ENCODE peak calls at places on chromosomes 11 and 22, in five cellular contexts. One of them, this sample, is unnamed.

GRCh38 chr11:12642040-12642439 is 32.2 kb upstream of the TEAD1 start:
- DNase-seq in fibroblast of lung: peak
- DNase-seq in AG09309: no peak
- DNase-seq in upper lobe of right lung: no peak
- DNase-seq in thoracic aorta: no peak
- DNase-seq in this sample: peak

GRCh38 chr11:123519055-123519796 is 89.2 kb downstream of the GRAMD1B start:
- DNase-seq in fibroblast of lung: no peak
- DNase-seq in AG09309: no peak
- DNase-seq in upper lobe of right lung: no peak
- DNase-seq in thoracic aorta: no peak
- DNase-seq in this sample: peak

GRCh38 chr11:1836011-1836945 is 1.5 kb downstream of the SYT8 start:
- DNase-seq in fibroblast of lung: no peak
- DNase-seq in AG09309: no peak
- DNase-seq in upper lobe of right lung: no peak
- DNase-seq in thoracic aorta: no peak
- DNase-seq in this sample: no peak

GRCh38 chr11:60899021-60899936 is 7.1 kb downstream of the PRPF19 start:
- DNase-seq in fibroblast of lung: peak
- DNase-seq in AG09309: no peak
- DNase-seq in upper lobe of right lung: no peak
- DNase-seq in thoracic aorta: no peak
- DNase-seq in this sample: peak

GRCh38 chr11:45412033-45412432 is 125.9 kb upstream of the SYT13 start:
- DNase-seq in fibroblast of lung: no peak
- DNase-seq in AG09309: no peak
- DNase-seq in upper lobe of right lung: peak
- DNase-seq in thoracic aorta: no peak
- DNase-seq in this sample: peak

GRCh38 chr11:5620606-5621521 is 3.9 kb upstream of the TRIM34 start:
- DNase-seq in fibroblast of lung: peak
- DNase-seq in AG09309: peak
- DNase-seq in upper lobe of right lung: no peak
- DNase-seq in thoracic aorta: no peak
- DNase-seq in this sample: peak

GRCh38 chr11:132099692-132100091 is 729.3 kb downstream of the NTM start:
- DNase-seq in fibroblast of lung: no peak
- DNase-seq in AG09309: no peak
- DNase-seq in upper lobe of right lung: no peak
- DNase-seq in thoracic aorta: no peak
- DNase-seq in this sample: no peak

GRCh38 chr11:128552783-128553661 is 34.3 kb downstream of the ETS1 start:
- DNase-seq in fibroblast of lung: peak
- DNase-seq in AG09309: no peak
- DNase-seq in upper lobe of right lung: no peak
- DNase-seq in thoracic aorta: no peak
- DNase-seq in this sample: peak

GRCh38 chr11:6654281-6655019 is 1.2 kb downstream of the DCHS1 start:
- DNase-seq in fibroblast of lung: no peak
- DNase-seq in AG09309: no peak
- DNase-seq in upper lobe of right lung: no peak
- DNase-seq in thoracic aorta: no peak
- DNase-seq in this sample: no peak

GRCh38 chr11:60934091-60934789 is 10.0 kb downstream of the TMEM132A start:
- DNase-seq in fibroblast of lung: no peak
- DNase-seq in AG09309: no peak
- DNase-seq in upper lobe of right lung: no peak
- DNase-seq in thoracic aorta: no peak
- DNase-seq in this sample: no peak

GRCh38 chr11:29318134-29318845 is 698.5 kb downstream of the KCNA4 start:
- DNase-seq in fibroblast of lung: no peak
- DNase-seq in AG09309: no peak
- DNase-seq in upper lobe of right lung: no peak
- DNase-seq in thoracic aorta: no peak
- DNase-seq in this sample: no peak

GRCh38 chr11:2194877-2195755 is 23.5 kb upstream of the TH start:
- DNase-seq in fibroblast of lung: peak
- DNase-seq in AG09309: no peak
- DNase-seq in upper lobe of right lung: no peak
- DNase-seq in thoracic aorta: no peak
- DNase-seq in this sample: peak

GRCh38 chr11:70034740-70035365 is 43.3 kb upstream of the ANO1 start:
- DNase-seq in fibroblast of lung: no peak
- DNase-seq in AG09309: no peak
- DNase-seq in upper lobe of right lung: no peak
- DNase-seq in thoracic aorta: no peak
- DNase-seq in this sample: no peak

GRCh38 chr11:60345489-60345888 is 18.4 kb downstream of the MS4A6E start:
- DNase-seq in fibroblast of lung: no peak
- DNase-seq in AG09309: no peak
- DNase-seq in upper lobe of right lung: no peak
- DNase-seq in thoracic aorta: no peak
- DNase-seq in this sample: no peak

GRCh38 chr22:49906071-49906798 is 12.0 kb downstream of the ALG12 start:
- DNase-seq in fibroblast of lung: no peak
- DNase-seq in AG09309: no peak
- DNase-seq in upper lobe of right lung: peak
- DNase-seq in thoracic aorta: no peak
- DNase-seq in this sample: no peak

GRCh38 chr11:7239877-7240276 is 11.8 kb upstream of the SYT9 start:
- DNase-seq in fibroblast of lung: no peak
- DNase-seq in AG09309: no peak
- DNase-seq in upper lobe of right lung: no peak
- DNase-seq in thoracic aorta: no peak
- DNase-seq in this sample: no peak

GRCh38 chr11:41245704-41246398 is 213.6 kb downstream of the LRRC4C start:
- DNase-seq in fibroblast of lung: no peak
- DNase-seq in AG09309: no peak
- DNase-seq in upper lobe of right lung: peak
- DNase-seq in thoracic aorta: no peak
- DNase-seq in this sample: no peak

GRCh38 chr11:33536178-33536577 is 164.4 kb downstream of the C11orf91 start:
- DNase-seq in fibroblast of lung: no peak
- DNase-seq in AG09309: no peak
- DNase-seq in upper lobe of right lung: no peak
- DNase-seq in thoracic aorta: no peak
- DNase-seq in this sample: no peak

GRCh38 chr11:104151404-104152204 is 12.3 kb downstream of the PDGFD start:
- DNase-seq in fibroblast of lung: peak
- DNase-seq in AG09309: no peak
- DNase-seq in upper lobe of right lung: no peak
- DNase-seq in thoracic aorta: no peak
- DNase-seq in this sample: peak

GRCh38 chr22:50722716-50723428 is 15.1 kb upstream of the ACR start:
- DNase-seq in fibroblast of lung: no peak
- DNase-seq in AG09309: no peak
- DNase-seq in upper lobe of right lung: no peak
- DNase-seq in thoracic aorta: no peak
- DNase-seq in this sample: no peak

GRCh38 chr11:82675838-82676237 is 57.8 kb downstream of the FAM181B start:
- DNase-seq in fibroblast of lung: no peak
- DNase-seq in AG09309: no peak
- DNase-seq in upper lobe of right lung: no peak
- DNase-seq in thoracic aorta: no peak
- DNase-seq in this sample: no peak

GRCh38 chr11:71086687-71087258 is 165.6 kb downstream of the SHANK2 start:
- DNase-seq in fibroblast of lung: peak
- DNase-seq in AG09309: no peak
- DNase-seq in upper lobe of right lung: no peak
- DNase-seq in thoracic aorta: no peak
- DNase-seq in this sample: peak

GRCh38 chr11:34209809-34210208 is 104.4 kb downstream of the NAT10 start:
- DNase-seq in fibroblast of lung: no peak
- DNase-seq in AG09309: no peak
- DNase-seq in upper lobe of right lung: no peak
- DNase-seq in thoracic aorta: no peak
- DNase-seq in this sample: no peak

GRCh38 chr22:17086301-17086700 is 1.5 kb downstream of the IL17RA start:
- DNase-seq in fibroblast of lung: no peak
- DNase-seq in AG09309: no peak
- DNase-seq in upper lobe of right lung: peak
- DNase-seq in thoracic aorta: no peak
- DNase-seq in this sample: no peak

GRCh38 chr22:49751318-49751967 is 76.2 kb downstream of the BRD1 start:
- DNase-seq in fibroblast of lung: no peak
- DNase-seq in AG09309: no peak
- DNase-seq in upper lobe of right lung: peak
- DNase-seq in thoracic aorta: no peak
- DNase-seq in this sample: no peak

GRCh38 chr11:35223429-35223828 is 84.5 kb downstream of the CD44 start:
- DNase-seq in fibroblast of lung: peak
- DNase-seq in AG09309: peak
- DNase-seq in upper lobe of right lung: no peak
- DNase-seq in thoracic aorta: no peak
- DNase-seq in this sample: peak

GRCh38 chr11:70636659-70637058 is 238.3 kb downstream of the CTTN start:
- DNase-seq in fibroblast of lung: no peak
- DNase-seq in AG09309: no peak
- DNase-seq in upper lobe of right lung: no peak
- DNase-seq in thoracic aorta: no peak
- DNase-seq in this sample: no peak

GRCh38 chr22:48901324-48901723 is 926.3 kb downstream of the BRD1 start:
- DNase-seq in fibroblast of lung: no peak
- DNase-seq in AG09309: no peak
- DNase-seq in upper lobe of right lung: peak
- DNase-seq in thoracic aorta: no peak
- DNase-seq in this sample: no peak

GRCh38 chr11:88484873-88485621 is 147.5 kb upstream of the CTSC start:
- DNase-seq in fibroblast of lung: peak
- DNase-seq in AG09309: no peak
- DNase-seq in upper lobe of right lung: no peak
- DNase-seq in thoracic aorta: no peak
- DNase-seq in this sample: peak

GRCh38 chr11:1924121-1924520 is 4.6 kb downstream of the TNNT3 start:
- DNase-seq in fibroblast of lung: no peak
- DNase-seq in AG09309: no peak
- DNase-seq in upper lobe of right lung: no peak
- DNase-seq in thoracic aorta: no peak
- DNase-seq in this sample: no peak

GRCh38 chr11:70191495-70192140 is 11.5 kb upstream of the FADD start:
- DNase-seq in fibroblast of lung: peak
- DNase-seq in AG09309: no peak
- DNase-seq in upper lobe of right lung: peak
- DNase-seq in thoracic aorta: no peak
- DNase-seq in this sample: peak

GRCh38 chr11:12653729-12654128 is 20.5 kb upstream of the TEAD1 start:
- DNase-seq in fibroblast of lung: no peak
- DNase-seq in AG09309: no peak
- DNase-seq in upper lobe of right lung: no peak
- DNase-seq in thoracic aorta: no peak
- DNase-seq in this sample: no peak

GRCh38 chr11:92391866-92392265 is 167.2 kb downstream of the FAT3 start:
- DNase-seq in fibroblast of lung: no peak
- DNase-seq in AG09309: no peak
- DNase-seq in upper lobe of right lung: no peak
- DNase-seq in thoracic aorta: no peak
- DNase-seq in this sample: peak

DNA sequence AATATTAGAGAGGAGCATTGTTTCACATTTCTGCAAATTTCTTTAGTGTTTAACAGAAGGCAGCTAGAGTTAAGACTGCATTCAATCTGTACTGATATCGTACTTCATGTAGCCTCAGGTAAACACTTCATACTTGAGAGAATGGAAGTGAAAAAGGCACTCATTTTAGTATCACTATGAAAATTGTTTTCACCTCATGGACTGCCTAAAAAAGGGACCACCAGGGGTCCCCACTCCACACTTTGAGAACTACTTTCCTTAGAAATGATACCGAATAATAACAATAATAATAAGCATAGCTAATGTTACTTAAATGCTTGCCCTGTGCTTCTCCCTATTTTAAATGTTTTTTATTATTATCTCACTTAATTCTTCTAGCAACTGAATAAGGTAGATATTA is 95.1 kb downstream of the BLID start:
- DNase-seq in fibroblast of lung: peak
- DNase-seq in AG09309: no peak
- DNase-seq in upper lobe of right lung: no peak
- DNase-seq in thoracic aorta: no peak
- DNase-seq in this sample: peak
- TF ChIP-seq CTCF in fibroblast of lung: peak
- TF ChIP-seq CTCF in AG09309: peak
- TF ChIP-seq CTCF in upper lobe of right lung: peak
- TF ChIP-seq CTCF in thoracic aorta: peak
- TF ChIP-seq CTCF in this sample: peak

DNA sequence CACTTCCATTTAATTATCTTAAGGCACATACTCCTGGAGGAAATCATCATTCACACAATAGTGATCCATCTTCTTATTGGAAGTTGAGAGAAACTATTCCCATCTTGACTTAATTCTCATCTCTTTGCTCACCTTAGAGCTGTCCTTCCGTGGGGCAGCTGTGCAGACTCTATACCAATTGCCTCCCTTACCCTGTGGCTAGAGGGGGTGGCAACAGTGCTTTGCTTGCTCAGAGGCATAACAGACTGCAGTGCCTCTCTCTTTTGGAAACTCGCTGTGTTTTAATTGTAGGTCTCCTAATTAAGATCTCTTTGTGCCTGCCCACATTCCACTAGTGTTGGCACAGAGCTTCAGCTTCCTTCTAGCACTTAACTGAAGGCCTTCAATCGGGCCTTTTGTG is 5.5 kb downstream of the KMT2A start:
- DNase-seq in fibroblast of lung: no peak
- DNase-seq in AG09309: no peak
- DNase-seq in upper lobe of right lung: no peak
- DNase-seq in thoracic aorta: no peak
- DNase-seq in this sample: no peak
- H3K4me3 ChIP-seq in fibroblast of lung: no peak
- H3K4me3 ChIP-seq in AG09309: no peak
- H3K4me3 ChIP-seq in upper lobe of right lung: peak
- H3K4me3 ChIP-seq in thoracic aorta: peak
- H3K4me3 ChIP-seq in this sample: no peak

GRCh38 chr22:37258810-37259472 is 14.9 kb upstream of the RAC2 start:
- DNase-seq in fibroblast of lung: no peak
- DNase-seq in AG09309: no peak
- DNase-seq in upper lobe of right lung: peak
- DNase-seq in thoracic aorta: no peak
- DNase-seq in this sample: no peak

GRCh38 chr22:37260939-37261338 is 16.9 kb upstream of the RAC2 start:
- DNase-seq in fibroblast of lung: peak
- DNase-seq in AG09309: no peak
- DNase-seq in upper lobe of right lung: peak
- DNase-seq in thoracic aorta: no peak
- DNase-seq in this sample: peak

GRCh38 chr22:37262346-37262745 is 18.3 kb upstream of the RAC2 start:
- DNase-seq in fibroblast of lung: no peak
- DNase-seq in AG09309: no peak
- DNase-seq in upper lobe of right lung: peak
- DNase-seq in thoracic aorta: no peak
- DNase-seq in this sample: no peak

GRCh38 chr22:37259540-37260029 is 15.5 kb upstream of the RAC2 start:
- DNase-seq in fibroblast of lung: peak
- DNase-seq in AG09309: no peak
- DNase-seq in upper lobe of right lung: peak
- DNase-seq in thoracic aorta: no peak
- DNase-seq in this sample: peak

GRCh38 chr22:37260396-37260795 is 16.3 kb upstream of the RAC2 start:
- DNase-seq in fibroblast of lung: no peak
- DNase-seq in AG09309: no peak
- DNase-seq in upper lobe of right lung: peak
- DNase-seq in thoracic aorta: no peak
- DNase-seq in this sample: no peak
- TF ChIP-seq CTCF in fibroblast of lung: no peak
- TF ChIP-seq CTCF in AG09309: no peak
- TF ChIP-seq CTCF in upper lobe of right lung: no peak
- TF ChIP-seq CTCF in thoracic aorta: no peak
- TF ChIP-seq CTCF in this sample: no peak

GRCh38 chr11:72430743-72431570 is 3.4 kb downstream of the CLPB start:
- DNase-seq in fibroblast of lung: peak
- DNase-seq in AG09309: no peak
- DNase-seq in upper lobe of right lung: no peak
- DNase-seq in thoracic aorta: no peak
- DNase-seq in this sample: peak
- H3K4me3 ChIP-seq in fibroblast of lung: no peak
- H3K4me3 ChIP-seq in AG09309: no peak
- H3K4me3 ChIP-seq in upper lobe of right lung: no peak
- H3K4me3 ChIP-seq in thoracic aorta: no peak
- H3K4me3 ChIP-seq in this sample: no peak